ENCODE peak calls at places on chromosomes 5 and 9, in five cellular contexts. I, J, A, H and Q are unnamed samples.

GRCh38 chr5:175873090-175873454 is 1.7 kb downstream of the CPLX2 start:
- DNase-seq in A (no peak), J (peak; percentile 79), I (no peak), H (no peak), Q (no peak)

GRCh38 chr5:142856269-142856668 is 86.1 kb downstream of the ARHGAP26 start:
- DNase-seq in A (no peak), I (no peak), J (no peak), H (no peak), Q (no peak)

GRCh38 chr5:52481851-52482250 is 305.9 kb upstream of the ITGA1 start:
- DNase-seq in H (no peak), I (no peak), J (no peak), A (no peak), Q (no peak)

GRCh38 chr5:151503999-151504398 is 56.6 kb downstream of the SLC36A1 start:
- DNase-seq in J (no peak), I (no peak), A (no peak), H (no peak), Q (no peak)

GRCh38 chr9:128532581-128532980 is 19.8 kb upstream of the SPTAN1 start:
- DNase-seq in H (no peak), I (no peak), J (no peak), A (no peak), Q (no peak)

GRCh38 chr5:90022711-90023053 is 386.9 kb downstream of the CETN3 start:
- DNase-seq in I (no peak), A (no peak), J (no peak), H (no peak), Q (no peak)

GRCh38 chr9:76654575-76654974 is 109.7 kb upstream of the PCA3 start:
- DNase-seq in I (no peak), H (no peak), A (no peak), J (no peak), Q (no peak)

GRCh38 chr5:101306391-101307137 is 403.5 kb upstream of the ST8SIA4 start:
- DNase-seq in A (no peak), J (no peak), I (no peak), H (no peak), Q (no peak)

GRCh38 chr5:139342423-139342723 is 719 bp downstream of the PAIP2 start:
- DNase-seq in J (no peak), H (no peak), I (no peak), A (no peak), Q (no peak)

GRCh38 chr5:16987776-16988175 is 51.7 kb upstream of the MYO10 start:
- DNase-seq in A (no peak), I (no peak), J (no peak), H (no peak), Q (no peak)

GRCh38 chr5:77181173-77181572 is 29.3 kb upstream of the PDE8B start:
- DNase-seq in A (no peak), H (no peak), J (peak; percentile 58), I (no peak), Q (peak; percentile 80)

GRCh38 chr5:148455055-148455675 is 71.4 kb downstream of the FBXO38 start:
- DNase-seq in I (no peak), J (no peak), A (no peak), H (no peak), Q (no peak)

GRCh38 chr5:137613554-137614265 is 114.6 kb upstream of the SPOCK1 start:
- DNase-seq in J (no peak), H (no peak), A (no peak), I (no peak), Q (peak; percentile 83)

GRCh38 chr9:138069731-138070456 is 192.3 kb downstream of the CACNA1B start:
- DNase-seq in H (no peak), J (no peak), A (peak; percentile 8), I (peak; percentile 34), Q (no peak)

GRCh38 chr9:134405527-134405926 is 79.3 kb downstream of the RXRA start:
- DNase-seq in J (no peak), H (no peak), I (no peak), A (no peak), Q (no peak)

GRCh38 chr9:134408939-134409737 is 82.9 kb downstream of the RXRA start:
- DNase-seq in A (no peak), I (no peak), H (no peak), J (no peak), Q (no peak)

GRCh38 chr9:134406366-134407122 is 80.3 kb downstream of the RXRA start:
- DNase-seq in A (no peak), J (no peak), H (no peak), I (no peak), Q (no peak)

GRCh38 chr9:134408389-134408788 is 82.1 kb downstream of the RXRA start:
- DNase-seq in H (no peak), A (no peak), J (no peak), I (no peak), Q (no peak)

DNA sequence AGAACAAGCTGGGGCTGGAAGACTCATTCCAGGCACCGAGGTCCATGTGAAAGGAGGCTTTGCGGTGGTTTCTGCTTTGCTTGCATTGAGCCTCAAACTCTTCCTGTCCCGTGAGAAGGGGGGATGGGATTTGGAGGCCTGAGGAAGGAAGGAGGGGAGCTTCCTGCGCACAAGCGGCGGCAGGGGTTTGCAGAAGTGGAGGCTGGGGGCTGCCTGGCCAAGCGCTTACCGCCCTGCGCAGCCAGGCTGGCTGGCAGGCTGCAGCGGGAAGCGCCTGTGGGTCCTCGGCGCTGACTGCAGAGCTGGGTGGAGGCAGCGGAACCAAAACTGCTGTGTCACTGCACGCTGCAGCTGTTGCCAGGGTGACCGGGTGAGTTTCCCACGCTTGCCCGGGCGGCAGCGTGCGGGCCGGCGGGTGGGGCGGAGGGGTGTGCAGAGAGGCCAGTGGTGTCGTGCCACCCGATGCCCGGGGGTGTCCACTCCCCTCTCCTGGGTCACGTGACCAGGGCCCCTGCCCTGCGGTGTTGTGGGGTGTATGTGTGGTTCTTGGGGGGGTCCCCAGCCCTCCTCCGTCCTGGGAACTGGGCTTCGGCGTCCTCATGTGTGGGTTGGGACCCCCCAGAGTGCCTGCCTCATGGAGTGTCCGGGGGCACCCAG is 81.0 kb downstream of the RXRA start:
- DNase-seq in H (peak; percentile 89), A (peak; percentile 91), J (peak; percentile 57), I (peak; percentile 90), Q (peak; percentile 94)
- TF ChIP-seq POLR2AphosphoS5 in H (peak; percentile 70), A (peak; percentile 86), J (no peak), I (peak; percentile 68), Q (peak; percentile 77)

DNA sequence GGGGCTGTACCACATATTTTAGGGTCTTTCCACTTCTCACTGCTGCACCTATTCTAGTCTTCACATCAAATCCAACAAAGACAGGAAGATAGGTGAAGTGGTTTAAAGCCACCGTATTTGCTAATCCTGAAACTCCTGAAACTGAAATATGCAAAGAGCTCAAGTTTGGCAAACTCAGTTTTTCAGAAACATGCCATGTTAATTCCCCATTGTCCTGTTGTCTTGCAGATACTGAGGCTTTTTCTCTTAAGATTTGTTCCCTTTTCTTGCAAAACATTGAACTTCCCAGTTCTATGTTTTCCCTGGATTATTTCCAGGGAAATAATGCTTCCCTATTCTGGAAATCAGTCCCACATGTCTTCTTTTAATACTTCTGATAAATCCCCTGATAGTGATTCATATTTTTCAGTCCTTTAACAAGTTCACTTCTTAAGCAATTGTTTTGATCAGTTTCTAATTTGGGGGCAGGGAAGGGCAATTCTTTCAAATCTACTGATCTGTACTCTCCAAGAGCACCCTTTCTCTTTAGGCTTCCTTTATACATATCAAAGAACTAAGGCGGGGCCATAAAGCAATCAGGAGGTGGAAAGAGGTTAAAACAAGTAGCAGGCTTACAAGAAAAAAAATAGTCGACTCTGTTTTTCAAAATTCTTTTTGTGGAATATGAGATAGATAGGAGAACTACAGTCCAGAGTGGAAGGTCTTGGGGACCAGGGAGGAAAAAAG is 648.5 kb downstream of the BNC2 start:
- DNase-seq in I (no peak), A (no peak), H (no peak), J (peak; percentile 33), Q (no peak)
- TF ChIP-seq POLR2AphosphoS5 in I (no peak), A (no peak), H (no peak), J (no peak), Q (no peak)

DNA sequence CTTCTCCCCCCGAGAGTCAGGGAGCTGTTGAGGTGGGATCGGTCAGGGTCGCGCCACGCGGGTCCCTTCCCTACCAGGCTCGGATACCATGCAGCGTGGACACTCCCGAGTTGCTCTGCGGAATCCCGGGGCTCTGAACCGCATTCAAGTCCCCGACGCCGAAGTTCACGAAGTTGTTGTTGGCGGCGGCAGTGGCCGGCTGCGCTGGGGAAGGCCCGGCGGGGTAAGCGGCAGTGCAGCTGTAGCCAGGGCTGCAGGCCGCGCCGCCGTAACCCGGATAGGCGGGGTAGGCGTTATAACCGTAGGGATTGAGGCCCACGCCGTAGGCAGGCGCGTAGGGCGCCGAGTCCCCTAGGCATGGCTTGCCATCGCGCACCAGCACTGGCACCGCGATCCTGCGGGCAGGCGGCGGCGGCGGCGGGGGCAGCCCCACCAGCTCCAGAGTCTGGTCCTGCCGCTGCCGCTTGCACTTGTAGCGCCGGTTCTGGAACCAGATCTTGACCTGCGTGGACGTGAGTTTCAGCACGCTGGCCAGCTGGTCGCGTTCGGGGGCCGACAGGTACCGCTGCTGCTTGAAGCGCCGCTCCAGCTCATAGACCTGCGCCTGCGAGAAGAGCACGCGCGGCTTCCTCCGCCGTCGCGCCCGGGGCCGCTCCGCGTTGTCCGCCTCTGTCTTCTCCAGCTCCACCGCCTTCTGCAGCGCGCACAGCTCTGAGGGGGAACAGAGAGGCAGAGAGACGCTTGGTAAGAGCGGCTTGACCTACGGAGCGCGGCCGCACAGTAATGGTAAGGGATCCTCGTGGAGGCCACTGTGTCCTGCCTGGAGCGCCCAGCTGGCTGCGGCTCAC is 2.3 kb downstream of the NKX2-5 start:
- DNase-seq in J (peak; percentile 57), H (no peak), I (no peak), A (no peak), Q (no peak)
- TF ChIP-seq POLR2AphosphoS5 in J (no peak), H (no peak), I (no peak), A (no peak), Q (no peak)

GRCh38 chr9:113771199-113771598 is 104.9 kb upstream of the ZNF618 start:
- DNase-seq in J (no peak), I (no peak), H (no peak), A (no peak), Q (peak; percentile 37)

GRCh38 chr9:113770396-113770795 is 105.7 kb upstream of the ZNF618 start:
- DNase-seq in A (no peak), J (no peak), I (no peak), H (no peak), Q (no peak)

GRCh38 chr9:113774968-113775367 is 101.1 kb upstream of the ZNF618 start:
- DNase-seq in A (no peak), H (no peak), I (no peak), J (no peak), Q (peak; percentile 26)

GRCh38 chr9:113775714-113776113 is 100.4 kb upstream of the ZNF618 start:
- DNase-seq in H (no peak), J (no peak), A (no peak), I (no peak), Q (peak; percentile 75)

GRCh38 chr9:113772121-113772885 is 103.8 kb upstream of the ZNF618 start:
- DNase-seq in I (no peak), J (no peak), H (no peak), A (no peak), Q (peak; percentile 57)
- TF ChIP-seq POLR2AphosphoS5 in I (no peak), J (no peak), H (no peak), A (peak; percentile 13), Q (no peak)

GRCh38 chr5:92472981-92473566 is 1090.0 kb upstream of the ARRDC3 start:
- DNase-seq in H (no peak), A (no peak), I (no peak), J (no peak), Q (no peak)
- TF ChIP-seq POLR2AphosphoS5 in H (no peak), A (no peak), I (no peak), J (no peak), Q (no peak)